ENCODE peak calls at places on chromosomes 4 and X, in four cellular contexts. X is K562, M is IMR-90, R is HepG2. O is an unnamed sample.

GRCh38 chr4:112270643-112271484 is 14.8 kb downstream of the TIFA start:
- DNase-seq in X (no peak), M (peak), R (no peak), O (no peak)

GRCh38 chr4:165839615-165840333 is 33.3 kb upstream of the TLL1 start:
- DNase-seq in X (no peak), M (no peak), R (no peak), O (no peak)

GRCh38 chr4:123398803-123399637 is 2.4 kb downstream of the SPRY1 start:
- DNase-seq in X (no peak), M (peak), R (peak), O (peak)

GRCh38 chr4:138910201-138910913 is 105.2 kb upstream of the NOCT start:
- DNase-seq in X (no peak), M (peak), R (no peak), O (no peak)

GRCh38 chrX:84258708-84259107 is 70.7 kb upstream of the RPS6KA6 start:
- DNase-seq in X (no peak), M (no peak), R (no peak), O (no peak)

GRCh38 chrX:138191998-138192397 is 519.5 kb downstream of the FGF13 start:
- DNase-seq in X (peak), M (peak), R (peak), O (peak)

GRCh38 chrX:48025561-48025960 is 18.8 kb downstream of the SPACA5 start:
- DNase-seq in X (peak), M (peak), R (peak), O (peak)

GRCh38 chrX:53724872-53725271 is 38.4 kb upstream of the HUWE1 start:
- DNase-seq in X (no peak), M (no peak), R (no peak), O (no peak)

GRCh38 chrX:42079968-42080367 is 156.6 kb upstream of the CASK start:
- DNase-seq in X (no peak), M (peak), R (no peak), O (no peak)

GRCh38 chr4:53644607-53645006 is 53.3 kb upstream of the LNX1 start:
- DNase-seq in X (no peak), M (no peak), R (no peak), O (no peak)

GRCh38 chrX:109911046-109911445 is 91.9 kb upstream of the TMEM164 start:
- DNase-seq in X (no peak), M (no peak), R (no peak), O (peak)

GRCh38 chr4:52870225-52870624 is 8.1 kb downstream of the RASL11B start:
- DNase-seq in X (no peak), M (no peak), R (no peak), O (no peak)

GRCh38 chrX:1749499-1749898 is 134.6 kb downstream of the ASMT start:
- DNase-seq in X (no peak), M (no peak), R (no peak), O (no peak)

GRCh38 chr4:151402150-151402865 is 6.7 kb upstream of the FHIP1A start:
- DNase-seq in X (no peak), M (no peak), R (no peak), O (no peak)

GRCh38 chr4:77044458-77045124 is 31.2 kb downstream of the CCNI start:
- DNase-seq in X (peak), M (peak), R (peak), O (no peak)

GRCh38 chr4:7607156-7607910 is 172.6 kb upstream of the PSAPL1 start:
- DNase-seq in X (no peak), M (peak), R (no peak), O (no peak)

GRCh38 chr4:165234766-165235165 is 27.4 kb downstream of the KLHL2 start:
- DNase-seq in X (no peak), M (no peak), R (peak), O (no peak)

GRCh38 chr4:11548529-11549176 is 120.0 kb upstream of the HS3ST1 start:
- DNase-seq in X (no peak), M (peak), R (no peak), O (peak)

GRCh38 chrX:115030635-115031034 is 13.2 kb upstream of the IL13RA2 start:
- DNase-seq in X (no peak), M (no peak), R (no peak), O (no peak)

GRCh38 chr4:5224340-5224739 is 173.1 kb downstream of the STK32B start:
- DNase-seq in X (no peak), M (peak), R (no peak), O (no peak)

GRCh38 chr4:154503598-154503997 is 12.0 kb upstream of the DCHS2 start:
- DNase-seq in X (peak), M (peak), R (peak), O (peak)

GRCh38 chr4:153573221-153573620 is 107.1 kb downstream of the TMEM131L start:
- DNase-seq in X (no peak), M (no peak), R (no peak), O (no peak)

GRCh38 chr4:153116101-153116680 is 88.1 kb upstream of the TRIM2 start:
- DNase-seq in X (no peak), M (no peak), R (no peak), O (no peak)

GRCh38 chrX:38887222-38887621 is 86.0 kb downstream of the MID1IP1 start:
- DNase-seq in X (no peak), M (no peak), R (no peak), O (no peak)

GRCh38 chr4:8331567-8331955 is 62.0 kb downstream of the HTRA3 start:
- DNase-seq in X (no peak), M (no peak), R (no peak), O (no peak)

GRCh38 chr4:29853843-29854242 is 866.3 kb upstream of the PCDH7 start:
- DNase-seq in X (no peak), M (no peak), R (no peak), O (no peak)

GRCh38 chrX:57918750-57919436 is 8.6 kb upstream of the ZXDA start:
- DNase-seq in X (no peak), M (peak), R (peak), O (no peak)

GRCh38 chr4:13860126-13860525 is 232.6 kb upstream of the BOD1L1 start:
- DNase-seq in X (no peak), M (no peak), R (peak), O (no peak)

GRCh38 chr4:28350485-28350884 is 1489.8 kb downstream of the STIM2 start:
- DNase-seq in X (no peak), M (peak), R (no peak), O (no peak)

GRCh38 chr4:185425600-185426352 is at the start of gene UFSP2:
- DNase-seq in X (peak), M (peak), R (peak), O (peak)

GRCh38 chrX:40531056-40531826 is 49.5 kb upstream of the ATP6AP2 start:
- DNase-seq in X (no peak), M (no peak), R (no peak), O (no peak)

GRCh38 chr4:143618811-143619210 is 81.7 kb downstream of the FREM3 start:
- DNase-seq in X (no peak), M (no peak), R (no peak), O (no peak)

GRCh38 chr4:3365326-3365725 is 72.5 kb downstream of the RGS12 start:
- DNase-seq in X (no peak), M (no peak), R (no peak), O (no peak)
- TF ChIP-seq MAZ in X (no peak), M (no peak), R (no peak), O (no peak)

DNA sequence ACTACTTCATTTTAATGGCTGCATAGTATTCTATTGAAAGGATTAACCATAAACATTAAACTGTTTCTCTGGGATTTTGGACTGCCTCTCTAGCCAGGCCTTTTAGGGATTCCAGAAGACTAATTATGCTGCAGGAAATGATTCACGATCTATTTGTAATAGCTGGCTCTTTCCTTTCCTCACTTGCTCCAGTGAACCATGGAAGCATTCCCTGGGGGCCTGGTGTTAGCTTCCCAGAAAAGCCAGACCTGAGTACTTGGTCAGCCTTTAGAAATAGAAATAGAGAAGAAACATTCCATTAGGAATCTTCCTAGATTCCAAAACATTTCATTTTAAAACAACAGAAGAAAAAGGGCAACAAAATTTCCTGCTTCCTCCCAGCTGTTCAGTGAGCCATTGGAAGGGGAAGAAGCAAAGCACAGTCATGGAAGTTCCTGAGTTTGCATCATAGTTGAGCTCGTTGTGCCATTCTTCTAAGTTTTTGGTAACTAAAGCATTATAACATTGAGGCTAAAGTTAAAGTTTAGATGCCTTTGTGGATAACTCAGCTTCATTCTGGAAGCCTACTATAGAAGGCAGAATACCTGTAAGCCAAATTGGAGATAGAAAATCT is 83.5 kb downstream of the NPNT start:
- DNase-seq in X (no peak), M (no peak), R (no peak), O (no peak)
- TF ChIP-seq MAZ in X (no peak), M (no peak), R (no peak), O (no peak)

DNA sequence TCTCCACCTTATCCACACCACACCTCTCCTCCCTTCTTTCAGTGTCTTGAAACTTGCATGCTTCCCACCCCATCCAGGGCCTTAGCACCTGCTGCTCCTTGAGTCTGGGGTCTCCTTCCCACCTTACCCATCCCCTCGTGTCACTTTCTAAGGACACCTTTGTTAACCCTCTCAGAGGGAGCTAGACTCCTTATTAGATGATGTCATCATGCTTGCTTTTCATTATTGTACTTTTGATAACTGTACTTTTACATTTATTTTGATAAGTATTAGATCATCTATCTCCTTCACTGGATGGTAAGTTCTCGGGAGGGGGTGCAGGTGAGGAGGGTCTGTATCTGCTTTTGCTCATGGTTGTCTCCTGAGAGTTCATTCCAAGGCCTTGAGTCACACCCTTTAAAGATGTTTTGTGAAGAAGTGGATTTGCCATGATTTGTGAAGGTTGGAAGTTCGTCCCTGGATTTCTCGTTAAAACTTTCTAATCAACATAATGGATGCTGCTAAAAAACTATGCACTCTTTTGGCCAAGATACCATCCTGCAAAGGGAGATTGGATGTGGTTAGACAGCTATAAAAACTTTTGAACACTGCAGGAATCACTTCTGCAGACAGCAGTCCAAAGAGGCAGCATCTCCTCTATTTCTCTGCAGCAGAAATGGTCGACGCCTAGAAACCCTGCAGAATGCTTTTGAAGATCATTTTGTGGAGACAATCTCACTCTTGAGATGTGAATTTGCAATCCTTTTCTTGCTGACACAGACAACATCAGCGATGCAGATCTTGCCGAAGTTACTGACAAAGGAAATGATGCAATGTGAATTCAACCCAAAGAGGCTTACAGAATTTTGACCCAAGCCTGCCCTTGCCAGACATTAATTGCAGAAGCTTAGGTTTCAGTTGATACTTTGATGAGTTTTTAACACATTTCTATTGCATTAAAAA is 69.5 kb downstream of the ENPP6 start:
- DNase-seq in X (no peak), M (peak), R (no peak), O (no peak)
- TF ChIP-seq MAZ in X (no peak), M (no peak), R (no peak), O (no peak)

DNA sequence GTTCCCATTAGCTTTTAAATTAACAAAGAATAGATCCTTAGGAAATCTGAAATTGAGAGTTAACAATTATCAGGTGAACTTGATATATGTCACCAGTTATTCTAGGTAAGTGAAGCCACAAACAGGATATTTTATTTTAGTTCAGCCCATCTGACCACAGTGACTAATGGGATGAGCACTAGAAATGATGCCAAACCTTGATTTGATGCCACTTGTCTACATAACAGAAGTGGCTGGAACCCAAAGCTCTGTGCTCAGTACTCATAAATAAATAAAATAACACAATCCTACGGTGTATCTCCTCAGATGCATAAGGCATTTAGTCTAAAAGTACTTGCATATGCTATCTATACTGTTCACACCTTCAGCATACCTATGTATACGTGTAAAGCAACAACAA is 12.2 kb downstream of the SLITRK4 start:
- DNase-seq in X (no peak), M (no peak), R (no peak), O (no peak)
- TF ChIP-seq MAZ in X (no peak), M (no peak), R (no peak), O (no peak)

DNA sequence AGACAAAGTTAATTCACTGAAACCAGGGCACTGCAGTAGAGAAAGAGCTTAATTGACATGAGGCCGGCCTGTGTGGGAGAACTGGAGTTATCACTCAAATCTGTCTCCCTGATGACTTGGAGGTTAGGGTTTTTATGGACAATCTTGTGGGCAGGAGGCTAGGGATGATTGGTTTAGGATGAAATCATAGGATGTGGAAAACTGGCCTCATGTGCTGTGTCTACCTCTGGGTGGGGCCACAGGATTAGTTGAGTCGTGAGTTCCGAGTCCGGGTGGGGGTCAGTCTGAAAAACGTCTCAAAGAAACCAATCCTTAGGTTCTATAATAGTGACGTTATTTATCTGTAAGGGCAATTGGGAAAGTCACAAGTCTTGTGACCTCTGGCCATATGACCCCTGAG is 68.1 kb downstream of the UCHL1 start:
- DNase-seq in X (no peak), M (no peak), R (no peak), O (no peak)
- TF ChIP-seq MAZ in X (no peak), M (no peak), R (no peak), O (no peak)

GRCh38 chr4:78990938-78991810 is 51.9 kb upstream of the PAQR3 start:
- DNase-seq in X (no peak), M (no peak), R (no peak), O (no peak)
- TF ChIP-seq MAZ in X (no peak), M (no peak), R (no peak), O (no peak)